ENCODE peak calls at places on chromosomes 16 and 17, in seven cellular contexts. C, W, A, M, O, P and U are unnamed samples.

GRCh38 chr17:30395398-30396022 is 16.8 kb downstream of the CPD start:
- DNase-seq in A (no peak), O (no peak), M (no peak), C (no peak), W (no peak), P (no peak), U (no peak)

GRCh38 chr16:23432176-23433128 is 20.5 kb downstream of the COG7 start:
- DNase-seq in C (no peak), M (no peak), W (no peak), P (no peak), O (no peak), A (no peak), U (peak)

GRCh38 chr17:78237403-78238012 is 6.1 kb downstream of the TMEM235 start:
- DNase-seq in M (no peak), O (no peak), A (no peak), P (no peak), W (no peak), C (no peak), U (no peak)

GRCh38 chr17:58136669-58137279 is 11.4 kb upstream of the OR4D1 start:
- DNase-seq in P (no peak), C (no peak), O (peak), W (peak), M (peak), A (no peak), U (no peak)

GRCh38 chr17:9669551-9670008 is 24.3 kb downstream of the USP43 start:
- DNase-seq in C (no peak), O (peak), W (no peak), A (no peak), P (peak), M (no peak), U (no peak)

GRCh38 chr16:68427649-68428303 is 20.5 kb downstream of the SMPD3 start:
- DNase-seq in O (no peak), C (no peak), W (no peak), P (no peak), M (no peak), A (no peak), U (no peak)

GRCh38 chr17:6413073-6413472 is 21.8 kb downstream of the AIPL1 start:
- DNase-seq in P (no peak), M (no peak), A (no peak), W (no peak), O (peak), C (peak), U (peak)

GRCh38 chr16:65314246-65315003 is 192.6 kb upstream of the CDH11 start:
- DNase-seq in A (no peak), M (no peak), O (no peak), W (no peak), P (no peak), C (no peak), U (peak)

GRCh38 chr17:77609553-77610517 is 348.7 kb upstream of the TNRC6C start:
- DNase-seq in O (no peak), A (no peak), W (peak), P (no peak), C (no peak), M (peak), U (no peak)

GRCh38 chr16:75238853-75239371 is 12.5 kb downstream of the BCAR1 start:
- DNase-seq in C (peak), W (peak), M (no peak), O (no peak), A (no peak), P (no peak), U (no peak)

GRCh38 chr17:59617141-59617757 is 2.4 kb upstream of the CLTC start:
- DNase-seq in C (peak), O (peak), A (no peak), M (no peak), W (no peak), P (no peak), U (no peak)

GRCh38 chr17:35245196-35245486 is 2.3 kb downstream of the SLFN5 start:
- DNase-seq in O (peak), A (no peak), C (peak), M (no peak), P (no peak), W (no peak), U (peak)

GRCh38 chr16:22322021-22322471 is 24.8 kb downstream of the POLR3E start:
- DNase-seq in W (no peak), O (no peak), M (no peak), P (no peak), C (no peak), A (no peak), U (no peak)

GRCh38 chr16:11877374-11877773 is 26.0 kb upstream of the RSL1D1 start:
- DNase-seq in A (no peak), O (no peak), M (no peak), C (no peak), W (no peak), P (peak), U (peak)

GRCh38 chr17:81651692-81652091 is 4.7 kb downstream of the PDE6G start:
- DNase-seq in M (no peak), C (peak), W (peak), A (no peak), O (no peak), P (no peak), U (peak)

GRCh38 chr17:82876149-82876548 is 36.3 kb upstream of the ZNF750 start:
- DNase-seq in W (no peak), M (no peak), P (peak), C (peak), A (no peak), O (peak), U (peak)

GRCh38 chr17:45437461-45438283 is 5.0 kb upstream of the ARHGAP27 start:
- DNase-seq in M (no peak), A (no peak), O (no peak), C (no peak), P (no peak), W (peak), U (no peak)

GRCh38 chr17:73187203-73187769 is 5.6 kb upstream of the COG1 start:
- DNase-seq in W (no peak), M (no peak), C (no peak), P (no peak), O (peak), A (no peak), U (no peak)

GRCh38 chr17:43651621-43652480 is 9.9 kb downstream of the MEOX1 start:
- DNase-seq in M (no peak), W (no peak), P (no peak), C (no peak), O (no peak), A (no peak), U (no peak)

GRCh38 chr16:67943619-67944503 is at the start of gene LCAT:
- DNase-seq in O (no peak), W (no peak), A (no peak), C (no peak), M (no peak), P (no peak), U (no peak)

GRCh38 chr16:23670137-23670776 is 8.4 kb upstream of the PLK1 start:
- DNase-seq in P (no peak), A (no peak), W (no peak), M (no peak), O (no peak), C (peak), U (peak)

GRCh38 chr17:43983196-43983514 is 21.3 kb upstream of the NAGS start:
- DNase-seq in P (no peak), O (no peak), C (no peak), A (no peak), W (no peak), M (no peak), U (no peak)

GRCh38 chr17:30449480-30449879 is 27.7 kb upstream of the GOSR1 start:
- DNase-seq in C (no peak), A (no peak), M (no peak), P (no peak), W (no peak), O (no peak), U (peak)

GRCh38 chr17:10718547-10718946 is 11.3 kb downstream of the TMEM220 start:
- DNase-seq in A (no peak), M (no peak), P (no peak), C (no peak), W (no peak), O (no peak), U (no peak)

GRCh38 chr16:81465375-81465943 is 20.9 kb downstream of the CMIP start:
- DNase-seq in C (no peak), O (no peak), A (no peak), W (no peak), P (no peak), M (no peak), U (no peak)

GRCh38 chr16:55209626-55210025 is 114.4 kb upstream of the IRX6 start:
- DNase-seq in P (no peak), C (no peak), A (no peak), O (no peak), M (no peak), W (no peak), U (no peak)

GRCh38 chr16:55217392-55217791 is 106.6 kb upstream of the IRX6 start:
- DNase-seq in C (no peak), W (no peak), P (no peak), O (no peak), M (no peak), A (no peak), U (no peak)

GRCh38 chr16:55212791-55213190 is 111.2 kb upstream of the IRX6 start:
- DNase-seq in P (no peak), M (no peak), C (no peak), A (no peak), O (peak), W (no peak), U (no peak)

GRCh38 chr16:55214412-55214811 is 109.6 kb upstream of the IRX6 start:
- DNase-seq in C (no peak), P (no peak), M (no peak), W (no peak), A (no peak), O (no peak), U (no peak)
- H3K18ac ChIP-seq in C (no peak), P (no peak), M (no peak), W (no peak), A (no peak), O (no peak), U (no peak)

DNA sequence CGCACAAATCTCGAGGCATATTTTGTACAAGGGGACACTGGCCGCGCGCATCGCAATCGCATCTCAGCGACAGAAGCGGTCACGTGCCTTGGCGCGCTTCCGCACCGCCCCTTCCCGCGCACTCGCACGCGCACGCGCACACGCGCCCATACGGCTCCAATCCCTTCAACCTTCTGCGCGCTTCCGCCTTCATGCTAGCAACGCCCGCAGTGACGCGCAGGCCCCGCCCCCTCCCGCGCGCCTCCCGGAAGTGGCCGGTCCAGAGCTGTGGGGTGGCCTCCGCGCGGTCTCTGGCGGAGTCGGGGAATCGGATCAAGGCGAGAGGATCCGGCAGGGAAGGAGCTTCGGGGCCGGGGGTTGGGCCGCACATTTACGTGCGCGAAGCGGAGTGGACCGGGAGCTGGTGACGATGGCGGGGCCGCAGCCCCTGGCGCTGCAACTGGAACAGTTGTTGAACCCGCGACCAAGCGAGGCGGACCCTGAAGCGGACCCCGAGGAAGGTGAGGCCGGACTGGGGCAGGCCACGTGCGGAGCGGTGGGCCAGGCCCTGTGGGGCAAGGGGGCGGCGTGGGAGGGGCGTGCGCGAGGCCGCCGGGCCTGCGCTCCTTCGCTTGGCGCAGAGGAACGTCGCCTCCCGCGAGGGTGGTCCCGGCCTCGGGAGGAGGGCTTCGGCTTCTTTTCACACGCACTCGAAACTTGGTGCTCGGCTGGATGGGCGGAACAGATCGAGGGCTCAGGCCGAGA is at the start of gene AATF:
- DNase-seq in P (peak), O (peak), M (peak), W (peak), A (peak), C (peak), U (peak)
- H3K18ac ChIP-seq in P (peak), O (peak), M (peak), W (peak), A (peak), C (peak), U (peak)

GRCh38 chr17:67833134-67833533 is 7.8 kb downstream of the BPTF start:
- DNase-seq in A (no peak), M (peak), O (no peak), P (no peak), W (no peak), C (no peak), U (no peak)
- H3K18ac ChIP-seq in A (no peak), M (no peak), O (no peak), P (no peak), W (no peak), C (no peak), U (no peak)

GRCh38 chr17:17088104-17088485 is 45.8 kb downstream of the MPRIP start:
- DNase-seq in A (no peak), M (no peak), P (no peak), W (no peak), C (no peak), O (no peak), U (no peak)
- H3K18ac ChIP-seq in A (no peak), M (no peak), P (no peak), W (no peak), C (no peak), O (no peak), U (no peak)